ENCODE peak calls at places on chromosome 4, in eight cellular contexts. R is GM13976; V is AG20443; Q is activated T-helper 1 cell treated with anti-CD3 and anti-CD28 coated beads, Interleukin-2, amount 50 U/mL, for 16 hours; U is hypothalamus; K is fibroblast of pulmonary artery; H is pulmonary artery endothelial cell; X is stromal cell of bone marrow. O is an unnamed sample.

GRCh38 chr4:148239406-148239805 is 202.8 kb downstream of the NR3C2 start:
- DNase-seq in K (no peak), Q (no peak), V (no peak), R (no peak), H (no peak), X (no peak), U (no peak), O (no peak)

GRCh38 chr4:105092356-105092755 is 54.3 kb upstream of the TET2 start:
- DNase-seq in Q (no peak), K (peak; percentile 95), H (peak; percentile 26), X (peak; percentile 89), V (peak; percentile 24), R (no peak), U (no peak), O (peak; percentile 86)

GRCh38 chr4:66852843-66853242 is 692.5 kb downstream of the CENPC start:
- DNase-seq in X (no peak), K (no peak), R (no peak), Q (no peak), H (no peak), U (no peak), V (no peak), O (no peak)

GRCh38 chr4:15004701-15005301 is 2.5 kb downstream of the CPEB2 start:
- DNase-seq in K (peak; percentile 75), R (peak; percentile 51), X (no peak), Q (peak; percentile 19), V (peak; percentile 72), H (no peak), U (peak; percentile 57), O (peak; percentile 80)

GRCh38 chr4:67198757-67199156 is 346.5 kb downstream of the CENPC start:
- DNase-seq in V (no peak), U (no peak), Q (no peak), H (no peak), X (no peak), R (peak; percentile 13), K (peak; percentile 77), O (peak; percentile 38)

GRCh38 chr4:75146223-75146622 is 213.3 kb downstream of the PARM1 start:
- DNase-seq in U (no peak), V (no peak), Q (no peak), X (no peak), K (no peak), R (no peak), H (no peak), O (no peak)

GRCh38 chr4:56123051-56123450 is 174.3 kb downstream of the CEP135 start:
- DNase-seq in R (no peak), U (no peak), H (no peak), X (no peak), Q (no peak), V (no peak), K (no peak), O (no peak)

GRCh38 chr4:81472249-81473085 is 760 bp upstream of the RASGEF1B start:
- DNase-seq in K (peak; percentile 58), V (peak; percentile 24), U (no peak), H (no peak), R (peak; percentile 41), X (no peak), Q (peak; percentile 23), O (peak; percentile 41)

GRCh38 chr4:98781641-98782348 is 123.4 kb upstream of the TSPAN5 start:
- DNase-seq in V (no peak), H (no peak), K (no peak), U (no peak), X (no peak), R (no peak), Q (no peak), O (no peak)

GRCh38 chr4:36414248-36414647 is 132.8 kb downstream of the DTHD1 start:
- DNase-seq in V (no peak), Q (no peak), R (peak; percentile 26), X (no peak), K (peak; percentile 0), H (no peak), U (no peak), O (no peak)

GRCh38 chr4:79255793-79256192 is 70.1 kb downstream of the NAA11 start:
- DNase-seq in R (no peak), V (no peak), X (no peak), H (no peak), K (no peak), U (no peak), Q (no peak), O (no peak)

GRCh38 chr4:159009521-159009920 is 93.4 kb upstream of the RAPGEF2 start:
- DNase-seq in U (no peak), K (no peak), X (no peak), V (no peak), R (no peak), Q (no peak), H (no peak), O (peak; percentile 35)

GRCh38 chr4:6573551-6573950 is 1.4 kb upstream of the MAN2B2 start:
- DNase-seq in H (no peak), X (no peak), Q (no peak), V (no peak), R (no peak), U (no peak), K (no peak), O (no peak)

GRCh38 chr4:100742045-100742444 is 224.2 kb upstream of the EMCN start:
- DNase-seq in X (peak; percentile 31), Q (no peak), K (peak; percentile 81), V (peak; percentile 8), H (peak; percentile 53), R (no peak), U (no peak), O (peak; percentile 63)

GRCh38 chr4:55768291-55768690 is 51.3 kb upstream of the EXOC1L start:
- DNase-seq in U (no peak), Q (no peak), R (no peak), X (peak; percentile 75), V (peak; percentile 69), K (peak; percentile 95), H (peak; percentile 60), O (peak; percentile 92)

GRCh38 chr4:15336410-15337184 is 91.2 kb upstream of the C1QTNF7 start:
- DNase-seq in X (peak; percentile 60), H (no peak), K (peak; percentile 56), V (peak; percentile 62), U (no peak), Q (no peak), R (no peak), O (peak; percentile 88)

GRCh38 chr4:122777846-122778501 is 45.5 kb downstream of the BBS12 start:
- DNase-seq in X (peak; percentile 76), V (peak; percentile 65), U (no peak), Q (no peak), K (peak; percentile 79), R (no peak), H (no peak), O (peak; percentile 88)

GRCh38 chr4:112633477-112634235 is 3.1 kb downstream of the ZGRF1 start:
- DNase-seq in H (no peak), U (no peak), V (peak; percentile 25), X (peak; percentile 27), Q (no peak), K (peak; percentile 71), R (peak; percentile 37), O (peak; percentile 47)

GRCh38 chr4:27005512-27006246 is 145.0 kb downstream of the STIM2 start:
- DNase-seq in Q (no peak), H (peak; percentile 49), X (peak; percentile 75), R (no peak), K (peak; percentile 82), V (peak; percentile 37), U (no peak), O (peak; percentile 92)

GRCh38 chr4:145820407-145820806 is 118.2 kb downstream of the ZNF827 start:
- DNase-seq in H (no peak), X (no peak), V (peak; percentile 17), Q (no peak), R (no peak), K (no peak), U (no peak), O (no peak)